ENCODE peak calls at places on chromosomes 16 and 17, in six cellular contexts. One of them, this sample, is unnamed.

GRCh38 chr17:72691017-72691416 is 401.5 kb downstream of the SLC39A11 start:
- DNase-seq in cardiac muscle cell: no peak
- DNase-seq in AG20443: no peak
- DNase-seq in neural crest cell: no peak
- DNase-seq in fibroblast of mammary gland: peak
- DNase-seq in effector CD4-positive, alpha-beta T cell: no peak
- DNase-seq in this sample: no peak

GRCh38 chr17:78883533-78884131 is 19.4 kb downstream of the CEP295NL start:
- DNase-seq in AG20443: peak
- DNase-seq in neural crest cell: peak
- DNase-seq in fibroblast of mammary gland: peak
- DNase-seq in effector CD4-positive, alpha-beta T cell: no peak
- DNase-seq in cardiac muscle cell: peak
- DNase-seq in this sample: peak

GRCh38 chr17:61425682-61426481 is 26.2 kb downstream of the TBX2 start:
- DNase-seq in neural crest cell: no peak
- DNase-seq in effector CD4-positive, alpha-beta T cell: no peak
- DNase-seq in AG20443: no peak
- DNase-seq in cardiac muscle cell: no peak
- DNase-seq in fibroblast of mammary gland: no peak
- DNase-seq in this sample: no peak

GRCh38 chr17:31677681-31678080 is 181.4 kb downstream of the COPRS start:
- DNase-seq in effector CD4-positive, alpha-beta T cell: no peak
- DNase-seq in fibroblast of mammary gland: no peak
- DNase-seq in neural crest cell: no peak
- DNase-seq in AG20443: no peak
- DNase-seq in cardiac muscle cell: no peak
- DNase-seq in this sample: peak

GRCh38 chr17:28747046-28747691 is 3.4 kb downstream of the TRAF4 start:
- DNase-seq in effector CD4-positive, alpha-beta T cell: no peak
- DNase-seq in neural crest cell: no peak
- DNase-seq in cardiac muscle cell: no peak
- DNase-seq in AG20443: no peak
- DNase-seq in fibroblast of mammary gland: no peak
- DNase-seq in this sample: peak

GRCh38 chr16:47780213-47780612 is 319.1 kb downstream of the PHKB start:
- DNase-seq in fibroblast of mammary gland: peak
- DNase-seq in neural crest cell: no peak
- DNase-seq in cardiac muscle cell: no peak
- DNase-seq in AG20443: no peak
- DNase-seq in effector CD4-positive, alpha-beta T cell: no peak
- DNase-seq in this sample: no peak

GRCh38 chr17:32671891-32672290 is 185.1 kb downstream of the CDK5R1 start:
- DNase-seq in neural crest cell: no peak
- DNase-seq in effector CD4-positive, alpha-beta T cell: no peak
- DNase-seq in fibroblast of mammary gland: peak
- DNase-seq in cardiac muscle cell: peak
- DNase-seq in AG20443: no peak
- DNase-seq in this sample: peak

GRCh38 chr16:53064179-53064578 is 9.4 kb downstream of the CHD9 start:
- DNase-seq in neural crest cell: no peak
- DNase-seq in AG20443: no peak
- DNase-seq in cardiac muscle cell: no peak
- DNase-seq in effector CD4-positive, alpha-beta T cell: no peak
- DNase-seq in fibroblast of mammary gland: no peak
- DNase-seq in this sample: no peak

GRCh38 chr17:61399131-61400057 is at the start of gene TBX2:
- DNase-seq in fibroblast of mammary gland: peak
- DNase-seq in AG20443: peak
- DNase-seq in effector CD4-positive, alpha-beta T cell: no peak
- DNase-seq in cardiac muscle cell: peak
- DNase-seq in neural crest cell: peak
- DNase-seq in this sample: peak

GRCh38 chr17:62727916-62728672 is 80.0 kb downstream of the MARCHF10 start:
- DNase-seq in AG20443: no peak
- DNase-seq in neural crest cell: no peak
- DNase-seq in cardiac muscle cell: no peak
- DNase-seq in fibroblast of mammary gland: no peak
- DNase-seq in effector CD4-positive, alpha-beta T cell: no peak
- DNase-seq in this sample: no peak

GRCh38 chr17:79650861-79651260 is 40.0 kb upstream of the RBFOX3 start:
- DNase-seq in neural crest cell: no peak
- DNase-seq in fibroblast of mammary gland: no peak
- DNase-seq in cardiac muscle cell: no peak
- DNase-seq in effector CD4-positive, alpha-beta T cell: no peak
- DNase-seq in AG20443: no peak
- DNase-seq in this sample: peak

GRCh38 chr17:42683407-42684031 is 1.2 kb downstream of the CNTNAP1 start:
- DNase-seq in cardiac muscle cell: peak
- DNase-seq in fibroblast of mammary gland: peak
- DNase-seq in effector CD4-positive, alpha-beta T cell: no peak
- DNase-seq in AG20443: no peak
- DNase-seq in neural crest cell: no peak
- DNase-seq in this sample: no peak

GRCh38 chr16:4801962-4802658 is at the start of gene ROGDI:
- DNase-seq in cardiac muscle cell: peak
- DNase-seq in fibroblast of mammary gland: no peak
- DNase-seq in AG20443: peak
- DNase-seq in neural crest cell: no peak
- DNase-seq in effector CD4-positive, alpha-beta T cell: peak
- DNase-seq in this sample: peak

GRCh38 chr16:19815418-19815817 is 69.2 kb downstream of the GPRC5B start:
- DNase-seq in AG20443: no peak
- DNase-seq in neural crest cell: no peak
- DNase-seq in effector CD4-positive, alpha-beta T cell: no peak
- DNase-seq in fibroblast of mammary gland: no peak
- DNase-seq in cardiac muscle cell: no peak
- DNase-seq in this sample: no peak

GRCh38 chr17:62717589-62718342 is 90.3 kb downstream of the MRC2 start:
- DNase-seq in effector CD4-positive, alpha-beta T cell: no peak
- DNase-seq in AG20443: no peak
- DNase-seq in cardiac muscle cell: no peak
- DNase-seq in fibroblast of mammary gland: no peak
- DNase-seq in neural crest cell: no peak
- DNase-seq in this sample: no peak

GRCh38 chr17:20191066-20191465 is 181.9 kb downstream of the SPECC1 start:
- DNase-seq in neural crest cell: no peak
- DNase-seq in AG20443: no peak
- DNase-seq in effector CD4-positive, alpha-beta T cell: no peak
- DNase-seq in cardiac muscle cell: peak
- DNase-seq in fibroblast of mammary gland: peak
- DNase-seq in this sample: no peak

GRCh38 chr17:15456486-15456885 is 10.9 kb downstream of the CDRT4 start:
- DNase-seq in effector CD4-positive, alpha-beta T cell: no peak
- DNase-seq in cardiac muscle cell: no peak
- DNase-seq in neural crest cell: no peak
- DNase-seq in AG20443: peak
- DNase-seq in fibroblast of mammary gland: peak
- DNase-seq in this sample: no peak

GRCh38 chr16:1069154-1069553 is 3.4 kb upstream of the SSTR5 start:
- DNase-seq in neural crest cell: no peak
- DNase-seq in fibroblast of mammary gland: no peak
- DNase-seq in effector CD4-positive, alpha-beta T cell: no peak
- DNase-seq in AG20443: no peak
- DNase-seq in cardiac muscle cell: no peak
- DNase-seq in this sample: no peak

GRCh38 chr16:66717776-66718175 is 21.2 kb upstream of the CMTM4 start:
- DNase-seq in AG20443: no peak
- DNase-seq in neural crest cell: no peak
- DNase-seq in cardiac muscle cell: no peak
- DNase-seq in effector CD4-positive, alpha-beta T cell: no peak
- DNase-seq in fibroblast of mammary gland: no peak
- DNase-seq in this sample: no peak

GRCh38 chr17:35160354-35161201 is 13.0 kb downstream of the UNC45B start:
- DNase-seq in fibroblast of mammary gland: no peak
- DNase-seq in AG20443: no peak
- DNase-seq in neural crest cell: no peak
- DNase-seq in cardiac muscle cell: no peak
- DNase-seq in effector CD4-positive, alpha-beta T cell: peak
- DNase-seq in this sample: no peak

GRCh38 chr16:54655171-54655590 is 275.5 kb upstream of the IRX5 start:
- DNase-seq in fibroblast of mammary gland: peak
- DNase-seq in effector CD4-positive, alpha-beta T cell: no peak
- DNase-seq in neural crest cell: no peak
- DNase-seq in AG20443: no peak
- DNase-seq in cardiac muscle cell: peak
- DNase-seq in this sample: no peak

GRCh38 chr16:31409433-31409832 is 16.3 kb downstream of the ITGAD start:
- DNase-seq in fibroblast of mammary gland: peak
- DNase-seq in neural crest cell: no peak
- DNase-seq in AG20443: peak
- DNase-seq in effector CD4-positive, alpha-beta T cell: no peak
- DNase-seq in cardiac muscle cell: peak
- DNase-seq in this sample: no peak

GRCh38 chr17:28717578-28718316 is at the start of gene RAB34:
- DNase-seq in effector CD4-positive, alpha-beta T cell: no peak
- DNase-seq in cardiac muscle cell: peak
- DNase-seq in neural crest cell: peak
- DNase-seq in AG20443: peak
- DNase-seq in fibroblast of mammary gland: peak
- DNase-seq in this sample: peak

GRCh38 chr17:56599093-56599492 is 5.6 kb downstream of the NOG start:
- DNase-seq in effector CD4-positive, alpha-beta T cell: no peak
- DNase-seq in neural crest cell: no peak
- DNase-seq in AG20443: no peak
- DNase-seq in fibroblast of mammary gland: no peak
- DNase-seq in cardiac muscle cell: no peak
- DNase-seq in this sample: no peak

GRCh38 chr17:1003972-1004768 is 7.2 kb downstream of the TIMM22 start:
- DNase-seq in effector CD4-positive, alpha-beta T cell: no peak
- DNase-seq in AG20443: no peak
- DNase-seq in neural crest cell: no peak
- DNase-seq in fibroblast of mammary gland: no peak
- DNase-seq in cardiac muscle cell: no peak
- DNase-seq in this sample: no peak

GRCh38 chr17:34816806-34817205 is 144.5 kb downstream of the CCT6B start:
- DNase-seq in AG20443: no peak
- DNase-seq in fibroblast of mammary gland: no peak
- DNase-seq in effector CD4-positive, alpha-beta T cell: no peak
- DNase-seq in cardiac muscle cell: no peak
- DNase-seq in neural crest cell: no peak
- DNase-seq in this sample: no peak

GRCh38 chr16:66976746-66977145 is 11.6 kb upstream of the CES4A start:
- DNase-seq in neural crest cell: no peak
- DNase-seq in effector CD4-positive, alpha-beta T cell: no peak
- DNase-seq in cardiac muscle cell: no peak
- DNase-seq in AG20443: no peak
- DNase-seq in fibroblast of mammary gland: no peak
- DNase-seq in this sample: no peak

GRCh38 chr16:4966736-4967453 is 8.8 kb downstream of the SEC14L5 start:
- DNase-seq in neural crest cell: no peak
- DNase-seq in cardiac muscle cell: no peak
- DNase-seq in AG20443: no peak
- DNase-seq in fibroblast of mammary gland: no peak
- DNase-seq in effector CD4-positive, alpha-beta T cell: no peak
- DNase-seq in this sample: no peak

GRCh38 chr16:1870365-1871082 is 1.4 kb downstream of the MEIOB start:
- DNase-seq in effector CD4-positive, alpha-beta T cell: no peak
- DNase-seq in AG20443: peak
- DNase-seq in neural crest cell: no peak
- DNase-seq in cardiac muscle cell: peak
- DNase-seq in fibroblast of mammary gland: peak
- DNase-seq in this sample: peak

GRCh38 chr17:49976163-49976827 is 7.3 kb downstream of the DLX4 start:
- DNase-seq in fibroblast of mammary gland: no peak
- DNase-seq in cardiac muscle cell: no peak
- DNase-seq in effector CD4-positive, alpha-beta T cell: no peak
- DNase-seq in AG20443: no peak
- DNase-seq in neural crest cell: no peak
- DNase-seq in this sample: no peak

GRCh38 chr17:73318861-73319260 is 7.1 kb upstream of the CDC42EP4 start:
- DNase-seq in AG20443: no peak
- DNase-seq in fibroblast of mammary gland: no peak
- DNase-seq in neural crest cell: no peak
- DNase-seq in effector CD4-positive, alpha-beta T cell: no peak
- DNase-seq in cardiac muscle cell: no peak
- DNase-seq in this sample: no peak

GRCh38 chr16:4081577-4082021 is 34.6 kb downstream of the ADCY9 start:
- DNase-seq in AG20443: peak
- DNase-seq in neural crest cell: no peak
- DNase-seq in fibroblast of mammary gland: peak
- DNase-seq in cardiac muscle cell: no peak
- DNase-seq in effector CD4-positive, alpha-beta T cell: no peak
- DNase-seq in this sample: no peak

GRCh38 chr17:82411396-82412053 is 6.6 kb upstream of the HEXD start:
- DNase-seq in neural crest cell: no peak
- DNase-seq in AG20443: no peak
- DNase-seq in effector CD4-positive, alpha-beta T cell: no peak
- DNase-seq in fibroblast of mammary gland: no peak
- DNase-seq in cardiac muscle cell: no peak
- DNase-seq in this sample: no peak

GRCh38 chr17:690346-690745 is 24.3 kb downstream of the VPS53 start:
- DNase-seq in effector CD4-positive, alpha-beta T cell: no peak
- DNase-seq in fibroblast of mammary gland: no peak
- DNase-seq in cardiac muscle cell: no peak
- DNase-seq in neural crest cell: no peak
- DNase-seq in AG20443: no peak
- DNase-seq in this sample: no peak

GRCh38 chr16:2828876-2829430 is 1.1 kb upstream of the ZG16B start:
- DNase-seq in neural crest cell: no peak
- DNase-seq in effector CD4-positive, alpha-beta T cell: no peak
- DNase-seq in fibroblast of mammary gland: no peak
- DNase-seq in cardiac muscle cell: no peak
- DNase-seq in AG20443: no peak
- DNase-seq in this sample: no peak

GRCh38 chr17:82884341-82884871 is 44.6 kb upstream of the ZNF750 start:
- DNase-seq in cardiac muscle cell: peak
- DNase-seq in fibroblast of mammary gland: peak
- DNase-seq in neural crest cell: no peak
- DNase-seq in AG20443: no peak
- DNase-seq in effector CD4-positive, alpha-beta T cell: no peak
- DNase-seq in this sample: no peak

GRCh38 chr17:2107506-2107905 is 52.6 kb downstream of the HIC1 start:
- DNase-seq in AG20443: no peak
- DNase-seq in fibroblast of mammary gland: no peak
- DNase-seq in effector CD4-positive, alpha-beta T cell: no peak
- DNase-seq in neural crest cell: no peak
- DNase-seq in cardiac muscle cell: no peak
- DNase-seq in this sample: no peak

GRCh38 chr16:6209355-6209930 is 1111.8 kb upstream of the EEF2KMT start:
- DNase-seq in fibroblast of mammary gland: no peak
- DNase-seq in effector CD4-positive, alpha-beta T cell: no peak
- DNase-seq in neural crest cell: no peak
- DNase-seq in cardiac muscle cell: no peak
- DNase-seq in AG20443: no peak
- DNase-seq in this sample: no peak

This sample was measured in left lobe of liver.